ENCODE peak calls at places on chromosomes 13 and 19, in six cellular contexts. One of them, this sample, is unnamed.

GRCh38 chr13:23987331-23987730 is 90.0 kb upstream of the C1QTNF9B start:
- DNase-seq in fibroblast of lung: peak; percentile 86
- DNase-seq in mammary epithelial cell: no peak
- DNase-seq in heart left ventricle: no peak
- DNase-seq in body of pancreas: no peak
- DNase-seq in AG04450: peak; percentile 39
- DNase-seq in this sample: no peak

GRCh38 chr13:102978168-102978567 is 88.0 kb downstream of the SLC10A2 start:
- DNase-seq in fibroblast of lung: peak; percentile 6
- DNase-seq in mammary epithelial cell: peak; percentile 37
- DNase-seq in heart left ventricle: no peak
- DNase-seq in body of pancreas: no peak
- DNase-seq in AG04450: no peak
- DNase-seq in this sample: no peak

GRCh38 chr13:37360556-37360955 is 238.0 kb downstream of the POSTN start:
- DNase-seq in fibroblast of lung: peak; percentile 7
- DNase-seq in mammary epithelial cell: no peak
- DNase-seq in heart left ventricle: no peak
- DNase-seq in body of pancreas: no peak
- DNase-seq in AG04450: no peak
- DNase-seq in this sample: no peak

GRCh38 chr13:46129955-46130354 is 25.1 kb upstream of the CPB2 start:
- DNase-seq in fibroblast of lung: no peak
- DNase-seq in mammary epithelial cell: no peak
- DNase-seq in heart left ventricle: no peak
- DNase-seq in body of pancreas: peak; percentile 47
- DNase-seq in AG04450: no peak
- DNase-seq in this sample: no peak

GRCh38 chr19:3606174-3606689 is 443 bp downstream of the TBXA2R start:
- DNase-seq in fibroblast of lung: no peak
- DNase-seq in mammary epithelial cell: no peak
- DNase-seq in heart left ventricle: no peak
- DNase-seq in body of pancreas: peak; percentile 79
- DNase-seq in AG04450: no peak
- DNase-seq in this sample: peak; percentile 85

GRCh38 chr13:25847145-25847544 is 204.7 kb downstream of the SHISA2 start:
- DNase-seq in fibroblast of lung: no peak
- DNase-seq in mammary epithelial cell: no peak
- DNase-seq in heart left ventricle: no peak
- DNase-seq in body of pancreas: no peak
- DNase-seq in AG04450: no peak
- DNase-seq in this sample: no peak

GRCh38 chr19:14505488-14506239 is 9.7 kb upstream of the GIPC1 start:
- DNase-seq in fibroblast of lung: peak; percentile 58
- DNase-seq in mammary epithelial cell: peak; percentile 93
- DNase-seq in heart left ventricle: no peak
- DNase-seq in body of pancreas: peak; percentile 63
- DNase-seq in AG04450: no peak
- DNase-seq in this sample: peak; percentile 69

GRCh38 chr13:59970847-59971246 is 192.9 kb downstream of the DIAPH3 start:
- DNase-seq in fibroblast of lung: no peak
- DNase-seq in mammary epithelial cell: no peak
- DNase-seq in heart left ventricle: no peak
- DNase-seq in body of pancreas: no peak
- DNase-seq in AG04450: no peak
- DNase-seq in this sample: peak; percentile 20

GRCh38 chr19:10566658-10567410 is 1.0 kb upstream of the KRI1 start:
- DNase-seq in fibroblast of lung: no peak
- DNase-seq in mammary epithelial cell: no peak
- DNase-seq in heart left ventricle: no peak
- DNase-seq in body of pancreas: peak; percentile 17
- DNase-seq in AG04450: no peak
- DNase-seq in this sample: no peak

GRCh38 chr13:48234652-48235099 is 1.7 kb downstream of the ITM2B start:
- DNase-seq in fibroblast of lung: no peak
- DNase-seq in mammary epithelial cell: no peak
- DNase-seq in heart left ventricle: no peak
- DNase-seq in body of pancreas: no peak
- DNase-seq in AG04450: no peak
- DNase-seq in this sample: no peak

GRCh38 chr19:54738715-54739114 is 402 bp downstream of the KIR2DL3 start:
- DNase-seq in fibroblast of lung: no peak
- DNase-seq in mammary epithelial cell: no peak
- DNase-seq in heart left ventricle: no peak
- DNase-seq in body of pancreas: no peak
- DNase-seq in AG04450: no peak
- DNase-seq in this sample: no peak

GRCh38 chr13:71303144-71303543 is 563.9 kb downstream of the DACH1 start:
- DNase-seq in fibroblast of lung: no peak
- DNase-seq in mammary epithelial cell: no peak
- DNase-seq in heart left ventricle: no peak
- DNase-seq in body of pancreas: no peak
- DNase-seq in AG04450: no peak
- DNase-seq in this sample: no peak

GRCh38 chr13:94661396-94661795 is 50.9 kb downstream of the SOX21 start:
- DNase-seq in fibroblast of lung: no peak
- DNase-seq in mammary epithelial cell: no peak
- DNase-seq in heart left ventricle: no peak
- DNase-seq in body of pancreas: no peak
- DNase-seq in AG04450: no peak
- DNase-seq in this sample: no peak

GRCh38 chr19:46218160-46218559 is 11.4 kb upstream of the IGFL1 start:
- DNase-seq in fibroblast of lung: peak; percentile 28
- DNase-seq in mammary epithelial cell: peak; percentile 59
- DNase-seq in heart left ventricle: no peak
- DNase-seq in body of pancreas: peak; percentile 33
- DNase-seq in AG04450: no peak
- DNase-seq in this sample: no peak

GRCh38 chr19:46764817-46765291 is 18.6 kb upstream of the STRN4 start:
- DNase-seq in fibroblast of lung: no peak
- DNase-seq in mammary epithelial cell: no peak
- DNase-seq in heart left ventricle: no peak
- DNase-seq in body of pancreas: peak; percentile 83
- DNase-seq in AG04450: no peak
- DNase-seq in this sample: no peak

GRCh38 chr19:719081-719512 is 10.4 kb downstream of the PALM start:
- DNase-seq in fibroblast of lung: peak; percentile 79
- DNase-seq in mammary epithelial cell: no peak
- DNase-seq in heart left ventricle: peak; percentile 61
- DNase-seq in body of pancreas: peak; percentile 37
- DNase-seq in AG04450: no peak
- DNase-seq in this sample: no peak

GRCh38 chr19:21677696-21678418 is 89.5 kb downstream of the ZNF100 start:
- DNase-seq in fibroblast of lung: no peak
- DNase-seq in mammary epithelial cell: no peak
- DNase-seq in heart left ventricle: no peak
- DNase-seq in body of pancreas: peak; percentile 50
- DNase-seq in AG04450: no peak
- DNase-seq in this sample: no peak

GRCh38 chr13:30052127-30052526 is 201.7 kb upstream of the UBL3 start:
- DNase-seq in fibroblast of lung: no peak
- DNase-seq in mammary epithelial cell: no peak
- DNase-seq in heart left ventricle: no peak
- DNase-seq in body of pancreas: no peak
- DNase-seq in AG04450: no peak
- DNase-seq in this sample: no peak
- TF ChIP-seq CTCF in fibroblast of lung: no peak
- TF ChIP-seq CTCF in mammary epithelial cell: no peak
- TF ChIP-seq CTCF in heart left ventricle: no peak
- TF ChIP-seq CTCF in body of pancreas: no peak
- TF ChIP-seq CTCF in AG04450: no peak
- TF ChIP-seq CTCF in this sample: no peak

DNA sequence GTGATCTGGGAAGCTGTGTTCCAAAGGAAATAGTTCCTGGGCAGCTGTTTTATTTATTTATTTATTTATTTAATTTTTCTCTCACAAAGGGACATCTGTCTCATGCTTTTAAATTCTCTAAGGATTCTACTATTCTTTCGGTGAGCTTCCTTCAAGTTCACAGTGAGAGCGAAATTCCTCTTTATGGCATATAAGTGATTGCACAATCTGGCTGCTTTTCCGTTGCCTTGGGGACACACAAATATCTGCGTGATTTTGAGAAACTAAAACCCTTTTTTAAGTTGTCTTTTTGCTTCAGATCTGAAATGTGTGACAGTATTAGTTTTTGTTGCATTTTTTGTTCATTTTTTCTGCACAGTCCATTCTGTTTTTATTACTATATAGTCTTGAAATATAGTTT is 19.1 kb downstream of the ZNF486 start:
- DNase-seq in fibroblast of lung: peak; percentile 2
- DNase-seq in mammary epithelial cell: no peak
- DNase-seq in heart left ventricle: no peak
- DNase-seq in body of pancreas: peak; percentile 11
- DNase-seq in AG04450: no peak
- DNase-seq in this sample: no peak
- H3K9me3 ChIP-seq in fibroblast of lung: no peaks in the 10 kb centered on the region
- H3K9me3 ChIP-seq in mammary epithelial cell: peaks cover 12% of the 10 kb centered on the region
- H3K9me3 ChIP-seq in heart left ventricle: no peaks in the 10 kb centered on the region
- H3K9me3 ChIP-seq in body of pancreas: no peaks in the 10 kb centered on the region
- H3K9me3 ChIP-seq in AG04450: peaks cover 3% of the 10 kb centered on the region
- H3K9me3 ChIP-seq in this sample: no peaks in the 10 kb centered on the region

GRCh38 chr19:37929512-37929911 is 22.5 kb downstream of the SIPA1L3 start:
- DNase-seq in fibroblast of lung: no peak
- DNase-seq in mammary epithelial cell: no peak
- DNase-seq in heart left ventricle: no peak
- DNase-seq in body of pancreas: no peak
- DNase-seq in AG04450: no peak
- DNase-seq in this sample: no peak

GRCh38 chr19:37932985-37933953 is 26.3 kb downstream of the SIPA1L3 start:
- DNase-seq in fibroblast of lung: peak; percentile 25
- DNase-seq in mammary epithelial cell: peak; percentile 70
- DNase-seq in heart left ventricle: no peak
- DNase-seq in body of pancreas: no peak
- DNase-seq in AG04450: peak; percentile 6
- DNase-seq in this sample: peak; percentile 46

GRCh38 chr19:37933965-37934364 is 27.0 kb downstream of the SIPA1L3 start:
- DNase-seq in fibroblast of lung: no peak
- DNase-seq in mammary epithelial cell: peak; percentile 41
- DNase-seq in heart left ventricle: peak; percentile 73
- DNase-seq in body of pancreas: peak; percentile 58
- DNase-seq in AG04450: no peak
- DNase-seq in this sample: no peak

GRCh38 chr19:37930416-37930815 is 23.4 kb downstream of the SIPA1L3 start:
- DNase-seq in fibroblast of lung: no peak
- DNase-seq in mammary epithelial cell: no peak
- DNase-seq in heart left ventricle: no peak
- DNase-seq in body of pancreas: peak; percentile 41
- DNase-seq in AG04450: no peak
- DNase-seq in this sample: peak; percentile 42

GRCh38 chr19:37931941-37932655 is 25.1 kb downstream of the SIPA1L3 start:
- DNase-seq in fibroblast of lung: peak; percentile 66
- DNase-seq in mammary epithelial cell: peak; percentile 98
- DNase-seq in heart left ventricle: no peak
- DNase-seq in body of pancreas: peak; percentile 92
- DNase-seq in AG04450: peak; percentile 38
- DNase-seq in this sample: peak; percentile 89
- TF ChIP-seq CTCF in fibroblast of lung: peak; percentile 23
- TF ChIP-seq CTCF in mammary epithelial cell: no peak
- TF ChIP-seq CTCF in heart left ventricle: no peak
- TF ChIP-seq CTCF in body of pancreas: no peak
- TF ChIP-seq CTCF in AG04450: peak; percentile 13
- TF ChIP-seq CTCF in this sample: no peak

DNA sequence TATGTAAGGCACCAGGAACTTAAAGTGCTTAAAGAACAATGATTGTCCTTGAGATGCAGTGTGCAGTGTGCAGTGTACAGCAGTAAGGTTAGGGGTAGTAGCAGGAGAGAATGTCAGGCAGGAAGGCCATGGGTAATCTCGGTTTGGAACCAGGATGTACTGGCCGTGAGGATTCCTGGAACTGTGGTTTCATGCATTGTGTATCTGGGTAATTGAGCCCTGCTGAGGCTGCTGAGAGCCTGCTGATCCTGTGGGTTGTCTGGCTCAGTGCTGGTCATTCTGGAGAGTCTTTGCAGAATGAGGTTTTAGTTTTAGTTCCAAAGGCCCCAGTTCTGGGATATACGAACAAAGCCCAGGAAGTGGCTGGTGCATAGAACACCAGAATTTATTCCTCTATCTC is 71.0 kb downstream of the ZNF568 start:
- DNase-seq in fibroblast of lung: no peak
- DNase-seq in mammary epithelial cell: no peak
- DNase-seq in heart left ventricle: no peak
- DNase-seq in body of pancreas: no peak
- DNase-seq in AG04450: no peak
- DNase-seq in this sample: no peak
- H3K9me3 ChIP-seq in fibroblast of lung: no peaks in the 10 kb centered on the region
- H3K9me3 ChIP-seq in mammary epithelial cell: peaks cover 7% of the 10 kb centered on the region
- H3K9me3 ChIP-seq in heart left ventricle: peaks cover 6% of the 10 kb centered on the region
- H3K9me3 ChIP-seq in body of pancreas: peaks cover 7% of the 10 kb centered on the region
- H3K9me3 ChIP-seq in AG04450: peaks cover 10% of the 10 kb centered on the region
- H3K9me3 ChIP-seq in this sample: peaks cover 98% of the 10 kb centered on the region

GRCh38 chr19:49473868-49474544 is at the start of gene FLT3LG:
- DNase-seq in fibroblast of lung: peak; percentile 78
- DNase-seq in mammary epithelial cell: peak; percentile 55
- DNase-seq in heart left ventricle: peak; percentile 74
- DNase-seq in body of pancreas: peak; percentile 76
- DNase-seq in AG04450: no peak
- DNase-seq in this sample: peak; percentile 73
- TF ChIP-seq CTCF in fibroblast of lung: peak; percentile 91
- TF ChIP-seq CTCF in mammary epithelial cell: peak; percentile 78
- TF ChIP-seq CTCF in heart left ventricle: peak; percentile 96
- TF ChIP-seq CTCF in body of pancreas: peak; percentile 94
- TF ChIP-seq CTCF in AG04450: peak; percentile 96
- TF ChIP-seq CTCF in this sample: peak; percentile 99

GRCh38 chr19:8093740-8094139 is 41.2 kb downstream of the CCL25 start:
- DNase-seq in fibroblast of lung: no peak
- DNase-seq in mammary epithelial cell: no peak
- DNase-seq in heart left ventricle: no peak
- DNase-seq in body of pancreas: no peak
- DNase-seq in AG04450: no peak
- DNase-seq in this sample: no peak

GRCh38 chr19:8094336-8094735 is 41.8 kb downstream of the CCL25 start:
- DNase-seq in fibroblast of lung: no peak
- DNase-seq in mammary epithelial cell: no peak
- DNase-seq in heart left ventricle: no peak
- DNase-seq in body of pancreas: no peak
- DNase-seq in AG04450: no peak
- DNase-seq in this sample: peak; percentile 24

GRCh38 chr19:8097198-8097597 is 44.6 kb downstream of the CCL25 start:
- DNase-seq in fibroblast of lung: no peak
- DNase-seq in mammary epithelial cell: no peak
- DNase-seq in heart left ventricle: no peak
- DNase-seq in body of pancreas: no peak
- DNase-seq in AG04450: no peak
- DNase-seq in this sample: no peak

GRCh38 chr19:8096071-8096470 is 43.5 kb downstream of the CCL25 start:
- DNase-seq in fibroblast of lung: no peak
- DNase-seq in mammary epithelial cell: no peak
- DNase-seq in heart left ventricle: no peak
- DNase-seq in body of pancreas: no peak
- DNase-seq in AG04450: no peak
- DNase-seq in this sample: peak; percentile 20

GRCh38 chr19:8095354-8095886 is 42.9 kb downstream of the CCL25 start:
- DNase-seq in fibroblast of lung: no peak
- DNase-seq in mammary epithelial cell: no peak
- DNase-seq in heart left ventricle: no peak
- DNase-seq in body of pancreas: no peak
- DNase-seq in AG04450: no peak
- DNase-seq in this sample: no peak
- H3K9me3 ChIP-seq in fibroblast of lung: no peaks in the 10 kb centered on the region
- H3K9me3 ChIP-seq in mammary epithelial cell: peaks cover 25% of the 10 kb centered on the region
- H3K9me3 ChIP-seq in heart left ventricle: peaks cover 42% of the 10 kb centered on the region
- H3K9me3 ChIP-seq in body of pancreas: peaks cover 22% of the 10 kb centered on the region
- H3K9me3 ChIP-seq in AG04450: peaks cover 32% of the 10 kb centered on the region
- H3K9me3 ChIP-seq in this sample: peaks cover 45% of the 10 kb centered on the region